ENCODE peak calls at places on chromosomes 3 and 15, in six cellular contexts. U is B cell, V is ovary, D is brain microvascular endothelial cell, M is testis, X is lower lobe of right lung. N is an unnamed sample.
A peak's percentile ranks its signal among the peaks of the same experiment; 100 is the strongest.

GRCh38 chr3:31423522-31423921 is 109.2 kb upstream of the STT3B start:
- DNase-seq in M (peak; percentile 46), U (no peak), X (no peak), D (peak; percentile 65), V (no peak), N (no peak)

GRCh38 chr3:4772171-4772804 is 206.9 kb upstream of the BHLHE40 start:
- DNase-seq in U (no peak), D (peak; percentile 24), X (peak; percentile 61), M (peak; percentile 82), V (peak; percentile 76), N (no peak)

GRCh38 chr3:55329849-55330248 is 157.3 kb downstream of the WNT5A start:
- DNase-seq in D (peak; percentile 87), V (no peak), X (no peak), M (no peak), U (no peak), N (no peak)

GRCh38 chr15:98872777-98873176 is 134.8 kb downstream of the PGPEP1L start:
- DNase-seq in D (no peak), X (no peak), M (no peak), V (no peak), U (no peak), N (no peak)

GRCh38 chr3:121885386-121885785 is 8.8 kb upstream of the SLC15A2 start:
- DNase-seq in U (no peak), V (no peak), M (no peak), X (no peak), D (no peak), N (no peak)

GRCh38 chr3:193808317-193808716 is 215.3 kb downstream of the OPA1 start:
- DNase-seq in U (no peak), X (no peak), D (no peak), M (no peak), V (no peak), N (no peak)

GRCh38 chr15:37698679-37699078 is 235.8 kb upstream of the TMCO5A start:
- DNase-seq in X (no peak), D (peak; percentile 4), U (no peak), V (no peak), M (no peak), N (no peak)

GRCh38 chr3:193890036-193890897 is 245.7 kb upstream of the HES1 start:
- DNase-seq in D (no peak), X (no peak), U (no peak), M (no peak), V (no peak), N (no peak)

GRCh38 chr15:58309993-58310928 is 121.5 kb upstream of the LIPC start:
- DNase-seq in U (no peak), V (no peak), X (peak; percentile 65), D (no peak), M (peak; percentile 22), N (no peak)

GRCh38 chr3:137709011-137709601 is 55.0 kb upstream of the SOX14 start:
- DNase-seq in D (peak; percentile 1), X (no peak), U (no peak), V (no peak), M (peak; percentile 30), N (no peak)

GRCh38 chr15:48020166-48020565 is 100.6 kb upstream of the SLC24A5 start:
- DNase-seq in U (no peak), V (no peak), D (no peak), X (no peak), M (no peak), N (no peak)

GRCh38 chr3:113804701-113805100 is 33.9 kb upstream of the GRAMD1C start:
- DNase-seq in U (no peak), D (no peak), M (no peak), X (no peak), V (no peak), N (no peak)

GRCh38 chr15:72033711-72034110 is 84.2 kb downstream of the MYO9A start:
- DNase-seq in U (no peak), D (peak; percentile 25), X (no peak), V (no peak), M (no peak), N (no peak)

GRCh38 chr3:49668414-49668797 is 5.7 kb upstream of the APEH start:
- DNase-seq in D (no peak), M (no peak), V (no peak), X (no peak), U (no peak), N (no peak)

GRCh38 chr3:171614318-171614967 is 154.2 kb upstream of the TNIK start:
- DNase-seq in M (peak; percentile 66), D (peak; percentile 64), V (peak; percentile 65), U (no peak), X (no peak), N (no peak)

GRCh38 chr15:101006931-101007687 is 88.0 kb downstream of the LRRK1 start:
- DNase-seq in V (peak; percentile 80), D (peak; percentile 74), M (peak; percentile 88), U (peak; percentile 78), X (peak; percentile 85), N (peak; percentile 46)

GRCh38 chr15:38182900-38183299 is 69.7 kb upstream of the SPRED1 start:
- DNase-seq in M (no peak), X (no peak), V (no peak), D (no peak), U (no peak), N (no peak)

GRCh38 chr15:73240864-73241499 is 127.8 kb downstream of the HCN4 start:
- DNase-seq in U (peak; percentile 36), M (peak; percentile 86), X (no peak), V (peak; percentile 56), D (peak; percentile 60), N (no peak)

GRCh38 chr3:123884258-123884831 is at the start of gene MYLK:
- DNase-seq in D (peak; percentile 82), U (peak; percentile 59), M (peak; percentile 79), X (peak; percentile 81), V (peak; percentile 64), N (peak; percentile 64)

GRCh38 chr15:84645496-84645895 is 8.6 kb downstream of the WDR73 start:
- DNase-seq in V (no peak), D (no peak), X (no peak), U (no peak), M (no peak), N (no peak)
- TF ChIP-seq CTCF in V (no peak), D (no peak), X (no peak), U (no peak), M (no peak), N (no peak)

DNA sequence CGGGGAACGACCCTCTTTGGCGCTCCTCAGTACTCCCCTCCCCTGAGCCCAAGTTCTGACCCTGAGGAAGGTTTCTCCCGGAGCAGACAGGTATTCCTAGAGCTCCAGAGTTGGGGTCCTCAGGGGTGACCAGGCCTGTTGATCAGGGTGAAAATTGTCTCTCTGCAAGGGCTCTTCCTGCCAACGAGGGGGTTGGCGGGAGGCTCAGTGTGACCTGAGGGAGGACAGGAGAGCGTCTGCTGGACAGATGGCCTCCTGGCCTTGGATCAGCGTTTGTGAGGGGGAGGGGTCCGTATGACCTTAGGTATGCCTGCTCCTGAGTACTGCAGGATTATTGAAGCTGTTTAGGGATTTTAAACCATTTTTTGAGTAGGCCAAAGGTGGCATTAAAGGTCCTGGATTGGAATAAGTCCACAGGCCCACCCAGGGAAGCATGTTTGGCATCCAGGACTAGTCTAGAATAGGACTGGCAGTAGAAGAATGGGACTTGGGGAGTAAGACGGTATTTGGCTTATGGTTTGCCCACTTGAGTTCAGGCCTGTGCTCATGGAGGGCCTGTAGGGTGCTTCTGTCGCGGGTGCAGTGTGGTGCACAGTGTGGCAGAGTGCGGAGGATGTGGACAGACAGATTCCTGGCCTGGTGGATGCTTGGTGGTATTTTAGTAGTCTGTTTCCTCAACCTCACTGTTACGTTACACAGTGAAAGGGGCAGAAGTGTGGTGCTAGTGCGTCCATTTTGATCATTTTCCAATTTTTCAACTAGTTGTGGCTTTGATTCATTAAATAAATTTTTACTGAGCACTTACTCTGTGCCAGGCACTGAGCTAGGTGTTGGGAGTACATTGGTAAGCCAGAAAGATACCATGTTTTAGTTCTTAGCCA is 959 bp downstream of the ZNF592 start:
- DNase-seq in M (peak; percentile 67), U (no peak), X (peak; percentile 54), D (peak; percentile 18), V (peak; percentile 55), N (no peak)
- TF ChIP-seq CTCF in M (no peak), U (no peak), X (no peak), D (no peak), V (no peak), N (no peak)

DNA sequence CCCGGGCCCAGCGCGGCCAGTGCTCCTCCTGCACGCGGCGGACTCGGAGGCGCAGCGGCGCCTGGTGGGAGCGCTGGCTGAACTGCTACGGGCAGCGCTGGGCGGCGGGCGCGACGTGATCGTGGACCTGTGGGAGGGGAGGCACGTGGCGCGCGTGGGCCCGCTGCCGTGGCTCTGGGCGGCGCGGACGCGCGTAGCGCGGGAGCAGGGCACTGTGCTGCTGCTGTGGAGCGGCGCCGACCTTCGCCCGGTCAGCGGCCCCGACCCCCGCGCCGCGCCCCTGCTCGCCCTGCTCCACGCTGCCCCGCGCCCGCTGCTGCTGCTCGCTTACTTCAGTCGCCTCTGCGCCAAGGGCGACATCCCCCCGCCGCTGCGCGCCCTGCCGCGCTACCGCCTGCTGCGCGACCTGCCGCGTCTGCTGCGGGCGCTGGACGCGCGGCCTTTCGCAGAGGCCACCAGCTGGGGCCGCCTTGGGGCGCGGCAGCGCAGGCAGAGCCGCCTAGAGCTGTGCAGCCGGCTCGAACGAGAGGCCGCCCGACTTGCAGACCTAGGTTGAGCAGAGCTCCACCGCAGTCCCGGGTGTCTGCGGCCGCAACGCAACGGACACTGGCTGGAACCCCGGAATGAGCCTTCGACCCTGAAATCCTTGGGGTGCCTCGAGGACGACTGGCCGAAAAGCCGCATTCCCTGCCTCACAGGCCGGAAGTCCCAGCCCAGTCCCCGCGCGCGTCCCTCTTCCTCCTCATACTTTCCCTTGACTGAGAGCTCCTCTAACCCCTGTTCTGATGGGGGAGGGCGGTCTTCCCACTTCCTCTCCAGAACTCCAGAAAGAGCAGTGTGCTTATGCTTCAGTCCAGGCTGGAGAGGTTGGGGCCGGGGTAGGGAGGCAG is 1.4 kb upstream of the IL17RC start:
- DNase-seq in V (peak; percentile 79), U (peak; percentile 54), X (peak; percentile 86), D (peak; percentile 18), M (peak; percentile 76), N (no peak)
- TF ChIP-seq CTCF in V (peak; percentile 53), U (no peak), X (peak; percentile 38), D (peak; percentile 51), M (peak; percentile 34), N (no peak)

GRCh38 chr3:126945171-126945721 is 37.7 kb upstream of the PLXNA1 start:
- DNase-seq in U (no peak), M (no peak), X (no peak), V (no peak), D (no peak), N (no peak)
- TF ChIP-seq CTCF in U (no peak), M (no peak), X (no peak), V (no peak), D (peak; percentile 13), N (no peak)

GRCh38 chr15:75042730-75043508 is 19.5 kb downstream of the PPCDC start:
- DNase-seq in M (peak; percentile 92), U (peak; percentile 79), D (peak; percentile 22), X (peak; percentile 95), V (peak; percentile 66), N (no peak)
- TF ChIP-seq CTCF in M (peak; percentile 71), U (peak; percentile 61), D (peak; percentile 62), X (peak; percentile 80), V (peak; percentile 21), N (peak; percentile 34)

GRCh38 chr3:111045564-111045963 is 26.1 kb upstream of the NECTIN3 start:
- DNase-seq in V (no peak), D (peak; percentile 34), X (no peak), U (no peak), M (no peak), N (no peak)

GRCh38 chr3:111047812-111048435 is 23.7 kb upstream of the NECTIN3 start:
- DNase-seq in X (no peak), U (no peak), M (no peak), D (no peak), V (no peak), N (no peak)

GRCh38 chr3:111047053-111047452 is 24.6 kb upstream of the NECTIN3 start:
- DNase-seq in M (no peak), U (no peak), D (no peak), X (no peak), V (no peak), N (no peak)

GRCh38 chr3:111051354-111051753 is 20.3 kb upstream of the NECTIN3 start:
- DNase-seq in M (no peak), U (no peak), V (no peak), D (no peak), X (no peak), N (no peak)
- TF ChIP-seq CTCF in M (no peak), U (no peak), V (no peak), D (no peak), X (no peak), N (no peak)

N was measured in D721Med.